ENCODE peak calls at places on chromosome X, in four cellular contexts. T is HepG2, B is GM12891, F is K562. M is an unnamed sample.
A peak's percentile ranks its signal among the peaks of the same experiment; 100 is the strongest.

GRCh38 chrX:69028006-69028760 is 137.1 kb downstream of the PJA1 start:
- DNase-seq in T (no peak), B (peak; percentile 22), F (no peak), M (no peak)

GRCh38 chrX:150200820-150201287 is 162.3 kb upstream of the MAMLD1 start:
- DNase-seq in T (peak; percentile 54), B (peak; percentile 36), F (peak; percentile 11), M (peak; percentile 42)

GRCh38 chrX:46649421-46650260 is 76.1 kb downstream of the CHST7 start:
- DNase-seq in T (no peak), B (no peak), F (no peak), M (no peak)

GRCh38 chrX:130330706-130331105 is 9.0 kb upstream of the SLC25A14 start:
- DNase-seq in T (peak; percentile 43), B (peak; percentile 7), F (peak; percentile 47), M (peak; percentile 15)

GRCh38 chrX:38694394-38694793 is 106.9 kb upstream of the MID1IP1 start:
- DNase-seq in T (no peak), B (no peak), F (no peak), M (no peak)

GRCh38 chrX:109732319-109732779 is 708 bp downstream of the ACSL4 start:
- DNase-seq in T (no peak), B (peak; percentile 7), F (peak; percentile 18), M (no peak)

GRCh38 chrX:154096140-154097002 is 1.1 kb downstream of the MECP2 start:
- DNase-seq in T (peak; percentile 12), B (no peak), F (peak; percentile 21), M (no peak)

GRCh38 chrX:105302246-105302645 is 81.8 kb upstream of the TEX13A start:
- DNase-seq in T (no peak), B (no peak), F (no peak), M (no peak)

GRCh38 chrX:3442685-3443084 is 96.2 kb upstream of the MXRA5 start:
- DNase-seq in T (no peak), B (no peak), F (no peak), M (no peak)

GRCh38 chrX:48920713-48921104 is 1.9 kb upstream of the PIM2 start:
- DNase-seq in T (no peak), B (no peak), F (no peak), M (no peak)

GRCh38 chrX:117510453-117510852 is 606.2 kb downstream of the KLHL13 start:
- DNase-seq in T (no peak), B (no peak), F (no peak), M (no peak)

GRCh38 chrX:130170752-130171445 is 863 bp upstream of the RAB33A start:
- DNase-seq in T (no peak), B (no peak), F (no peak), M (peak; percentile 48)

GRCh38 chrX:129728061-129728460 is 10.7 kb upstream of the XPNPEP2 start:
- DNase-seq in T (no peak), B (no peak), F (no peak), M (no peak)

DNA sequence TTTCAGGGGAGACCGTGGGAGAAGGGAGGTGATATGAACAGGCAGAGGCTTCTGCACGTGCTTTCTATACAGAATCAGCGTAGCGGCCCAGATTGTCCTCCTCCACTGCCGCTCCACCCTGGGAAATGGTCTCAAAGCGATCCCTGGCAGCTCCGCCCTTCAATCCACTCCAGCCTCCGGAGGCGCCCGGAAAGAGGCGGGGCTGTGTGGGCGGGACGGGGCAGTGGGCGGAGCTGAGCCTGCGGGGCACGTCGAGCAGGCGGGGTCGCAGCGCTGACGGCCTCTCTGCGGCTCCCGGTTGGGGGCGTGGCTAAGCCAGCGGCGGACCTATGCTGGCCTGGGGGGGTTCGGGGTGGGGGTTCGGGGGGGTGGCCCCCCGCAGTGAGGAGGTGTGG is 210 bp upstream of the SMIM10L2A start:
- DNase-seq in T (no peak), B (peak; percentile 47), F (peak; percentile 96), M (peak; percentile 53)
- TF ChIP-seq POLR2AphosphoS5 in T (no peak), B (no peak), F (no peak), M (no peak)

DNA sequence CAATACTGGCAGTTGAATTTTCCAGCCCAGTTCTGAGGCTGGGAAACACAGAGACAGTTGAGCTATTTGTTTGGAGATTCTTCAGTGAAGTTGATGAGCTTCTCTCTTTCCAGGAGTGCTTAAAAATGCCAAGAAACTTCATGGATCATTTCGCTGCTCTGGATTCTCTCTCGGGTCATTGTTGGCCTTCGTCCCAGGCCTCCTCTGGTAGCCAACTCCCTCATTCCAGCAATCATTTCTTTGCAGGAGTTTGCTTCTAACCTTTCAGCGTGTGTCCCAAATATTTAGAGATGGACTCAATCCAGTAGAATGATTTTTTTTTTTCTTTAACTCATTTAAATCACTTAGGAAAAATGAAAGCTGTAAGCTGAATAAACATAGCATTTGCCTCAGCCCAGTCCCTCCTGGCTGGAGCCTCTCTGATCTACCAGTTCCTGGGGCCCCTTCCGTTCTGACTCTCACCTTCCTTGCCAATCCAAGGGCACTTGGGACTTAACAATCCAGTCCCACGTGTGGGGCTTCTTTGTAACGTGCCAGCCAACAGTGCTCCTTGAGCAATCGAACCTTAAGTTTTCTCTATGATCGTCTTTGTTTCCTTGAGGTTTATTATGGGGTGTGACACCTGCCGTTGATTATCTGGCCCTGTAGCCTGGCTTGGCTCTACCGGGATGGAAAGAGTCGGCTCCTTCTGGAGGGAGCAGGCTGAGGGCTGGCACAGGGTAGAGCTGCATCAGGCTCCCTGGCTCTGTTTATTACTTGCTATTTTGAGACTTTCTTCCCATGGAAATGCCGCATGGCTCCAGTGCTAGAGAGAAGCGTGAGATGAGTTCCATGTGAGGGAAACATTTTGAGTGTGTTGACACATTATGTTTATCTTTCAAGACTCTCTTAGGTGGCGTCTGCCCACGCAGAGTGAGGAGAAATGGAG is 80.4 kb upstream of the GPC4 start:
- DNase-seq in T (no peak), B (no peak), F (no peak), M (no peak)
- TF ChIP-seq TAF1 in T (no peak), B (no peak), F (no peak), M (no peak)

DNA sequence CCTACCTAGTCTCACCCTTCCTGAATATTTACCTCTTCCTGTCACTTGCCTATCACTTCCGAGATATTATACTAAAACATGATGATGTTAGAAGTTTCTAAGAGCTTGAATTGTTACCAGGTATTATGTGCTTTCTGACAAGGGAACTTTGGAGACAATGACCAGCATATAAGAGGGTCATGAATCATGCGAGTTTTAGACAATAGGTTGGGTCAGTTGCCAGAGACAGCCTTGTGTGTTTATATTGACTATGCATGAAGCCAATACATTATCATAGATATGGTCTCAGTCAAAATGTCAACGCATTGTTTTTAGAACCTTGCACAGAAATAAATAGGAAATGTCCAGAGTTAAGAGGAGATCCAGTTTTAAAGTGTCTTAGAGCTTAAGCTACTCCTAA is 116.8 kb downstream of the KLHL4 start:
- DNase-seq in T (no peak), B (no peak), F (no peak), M (no peak)
- TF ChIP-seq POLR2A in T (no peak), B (no peak), F (no peak), M (no peak)

GRCh38 chrX:100636321-100636991 is at the start of gene TSPAN6:
- DNase-seq in T (peak; percentile 86), B (peak; percentile 31), F (peak; percentile 11), M (no peak)
- TF ChIP-seq POLR2AphosphoS5 in T (peak; percentile 71), B (no peak), F (no peak), M (no peak)

GRCh38 chrX:102930990-102931756 is 5.9 kb upstream of the RAB40AL start:
- DNase-seq in T (no peak), B (no peak), F (no peak), M (no peak)

DNA sequence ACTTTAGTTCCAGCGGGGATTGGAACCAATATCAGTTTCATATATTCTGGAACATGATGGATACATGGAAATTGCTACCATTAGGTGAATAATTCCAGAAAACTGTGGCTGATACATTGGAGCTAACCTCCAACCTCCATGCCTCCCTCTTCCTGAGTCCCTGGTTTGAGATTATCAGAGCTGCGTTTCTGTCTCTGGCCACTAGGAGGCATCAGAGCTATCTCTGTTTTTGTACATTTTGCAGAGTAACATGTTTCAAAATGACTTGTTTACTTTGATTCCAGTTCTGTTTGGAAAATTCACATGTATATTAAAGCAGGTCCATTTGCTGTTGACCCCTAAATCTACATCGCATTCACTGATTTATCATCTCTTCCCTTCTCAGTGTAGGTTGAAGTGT is 2.4 kb upstream of the RAB40AL start:
- DNase-seq in T (peak; percentile 3), B (peak; percentile 1), F (peak; percentile 37), M (no peak)
- TF ChIP-seq TAF1 in T (no peak), B (no peak), F (no peak), M (no peak)

DNA sequence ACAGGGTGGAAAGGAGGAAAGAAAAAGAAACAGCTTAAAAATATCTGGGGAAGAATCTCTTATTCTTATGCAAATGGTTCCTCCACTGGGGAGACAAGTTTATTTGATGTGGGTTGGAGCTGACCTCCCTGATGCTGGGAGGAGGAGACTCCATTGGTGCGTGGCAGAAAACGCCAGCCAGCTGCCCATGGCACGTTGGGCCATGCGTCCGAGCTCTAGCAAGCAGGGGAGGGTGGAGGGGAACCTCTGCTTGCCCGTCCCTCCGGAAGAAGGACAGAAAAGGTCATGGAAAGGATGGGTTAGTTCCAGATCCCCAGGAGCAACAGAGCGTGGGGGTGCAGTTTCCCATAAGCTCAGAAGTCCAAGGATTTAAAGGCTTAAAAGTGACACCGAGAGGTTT is 210.4 kb downstream of the KLHL4 start:
- DNase-seq in T (no peak), B (no peak), F (peak; percentile 3), M (no peak)
- TF ChIP-seq POLR2A in T (no peak), B (no peak), F (peak; percentile 16), M (no peak)

DNA sequence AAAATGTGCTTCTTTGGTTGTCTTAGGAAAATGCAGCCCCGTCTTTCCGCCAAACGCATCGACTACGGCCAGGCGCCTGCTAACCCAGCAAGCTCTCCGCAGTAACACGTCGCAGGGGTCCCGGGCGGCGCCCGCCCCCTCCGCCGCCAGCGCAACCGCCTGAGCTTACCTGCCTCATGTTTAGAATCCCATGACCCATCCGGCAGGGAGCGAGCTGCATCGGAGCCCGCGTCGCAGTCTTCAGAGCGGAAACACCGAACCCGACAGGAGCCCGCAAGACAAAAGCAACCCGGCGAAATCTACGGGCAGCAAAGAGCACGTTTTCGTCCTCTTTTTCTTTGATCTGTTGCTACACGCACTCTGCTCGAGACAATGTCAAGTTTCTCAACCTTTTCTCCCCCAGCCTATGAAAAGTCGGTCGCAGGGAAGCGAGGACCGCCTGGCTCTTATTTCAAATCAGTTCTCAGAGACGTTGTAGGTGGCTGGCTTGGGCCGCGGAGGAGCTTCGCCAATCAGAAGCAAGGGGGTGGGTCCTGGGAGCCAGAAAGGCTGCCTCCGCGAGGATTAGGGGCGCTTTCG is at the start of gene MID1:
- DNase-seq in T (no peak), B (no peak), F (no peak), M (no peak)
- TF ChIP-seq POLR2AphosphoS5 in T (no peak), B (no peak), F (no peak), M (no peak)

M was measured in GM12892.